ENCODE peak calls at places on chromosomes 12 and 14, in five cellular contexts. R is T-cell; N is skeletal muscle cell; H is CD4-positive, CD25-positive, alpha-beta regulatory T cell; W is adipocyte. P is an unnamed sample.

GRCh38 chr14:91947196-91948184 is at the start of gene FBLN5:
- DNase-seq in N (peak; percentile 49), R (peak; percentile 11), H (no peak), W (peak; percentile 97), P (peak; percentile 11)

GRCh38 chr14:48937796-48938195 is 648.4 kb downstream of the RPS29 start:
- DNase-seq in W (no peak), H (no peak), N (peak; percentile 53), R (no peak), P (no peak)

GRCh38 chr12:87820524-87821194 is 208.5 kb downstream of the C12orf50 start:
- DNase-seq in W (peak; percentile 65), H (no peak), N (peak; percentile 40), R (no peak), P (no peak)

GRCh38 chr12:19276767-19277166 is 147.2 kb downstream of the PLEKHA5 start:
- DNase-seq in H (no peak), N (no peak), R (no peak), W (no peak), P (no peak)

GRCh38 chr12:116864371-116865160 is 16.7 kb downstream of the HRK start:
- DNase-seq in N (peak; percentile 39), R (no peak), H (no peak), W (peak; percentile 82), P (no peak)

GRCh38 chr12:108744021-108744897 is 12.9 kb upstream of the CORO1C start:
- DNase-seq in N (no peak), H (no peak), W (no peak), R (no peak), P (no peak)

GRCh38 chr12:56346663-56347062 is 8.0 kb downstream of the IL23A start:
- DNase-seq in H (no peak), R (no peak), W (no peak), N (no peak), P (no peak)

GRCh38 chr12:3483089-3483488 is 7.9 kb upstream of the PRMT8 start:
- DNase-seq in H (no peak), N (no peak), R (no peak), W (no peak), P (no peak)

GRCh38 chr12:4116251-4117111 is 157.1 kb upstream of the CCND2 start:
- DNase-seq in W (peak; percentile 77), H (no peak), N (peak; percentile 75), R (no peak), P (no peak)